ENCODE peak calls at places on chromosomes 5 and 9, in seven cellular contexts. C, M, U, F, B, Q and E are unnamed samples.

GRCh38 chr9:119933191-119933590 is 564.0 kb upstream of the BRINP1 start:
- DNase-seq in C (no peak), M (no peak), U (no peak), F (no peak), B (no peak), Q (no peak), E (no peak)

GRCh38 chr9:68708513-68708912 is 3.5 kb downstream of the PIP5K1B start:
- DNase-seq in C (no peak), M (no peak), U (no peak), F (no peak), B (no peak), Q (no peak), E (no peak)

GRCh38 chr5:107519900-107520354 is 150.8 kb downstream of the EFNA5 start:
- DNase-seq in C (no peak), M (peak), U (no peak), F (no peak), B (no peak), Q (no peak), E (no peak)

GRCh38 chr5:144028644-144029043 is 141.8 kb downstream of the YIPF5 start:
- DNase-seq in C (no peak), M (peak), U (no peak), F (peak), B (no peak), Q (no peak), E (no peak)

GRCh38 chr5:11504794-11505193 is 399.5 kb downstream of the CTNND2 start:
- DNase-seq in C (peak), M (no peak), U (no peak), F (no peak), B (no peak), Q (no peak), E (no peak)

GRCh38 chr9:114500583-114501292 is 4.5 kb downstream of the WHRN start:
- DNase-seq in C (no peak), M (no peak), U (no peak), F (no peak), B (no peak), Q (no peak), E (no peak)

GRCh38 chr9:94250456-94250855 is 8.6 kb upstream of the ZNF169 start:
- DNase-seq in C (no peak), M (no peak), U (no peak), F (no peak), B (peak), Q (no peak), E (no peak)

GRCh38 chr9:908806-909205 is 67.3 kb downstream of the DMRT1 start:
- DNase-seq in C (no peak), M (no peak), U (no peak), F (no peak), B (no peak), Q (no peak), E (peak)

GRCh38 chr9:2216591-2216990 is 201.4 kb downstream of the SMARCA2 start:
- DNase-seq in C (no peak), M (no peak), U (no peak), F (no peak), B (no peak), Q (no peak), E (no peak)

GRCh38 chr5:103511554-103511885 is 51.1 kb downstream of the NUDT12 start:
- DNase-seq in C (no peak), M (no peak), U (no peak), F (no peak), B (no peak), Q (no peak), E (no peak)

GRCh38 chr9:105333076-105333475 is 88.6 kb downstream of the SLC44A1 start:
- DNase-seq in C (no peak), M (peak), U (no peak), F (no peak), B (no peak), Q (no peak), E (no peak)